ENCODE peak calls at places on chromosomes 1 and 21, in six cellular contexts. One of them, this sample, is unnamed.

GRCh38 chr1:69451196-69451595 is 116.5 kb upstream of the LRRC7 start:
- DNase-seq in RKO: no peak
- DNase-seq in left lobe of liver: no peak
- DNase-seq in NCI-H345: no peak
- DNase-seq in GDM1: no peak
- DNase-seq in Right ventricle myocardium superior: no peak
- DNase-seq in this sample: no peak

GRCh38 chr1:67726224-67726623 is 41.2 kb downstream of the GADD45A start:
- DNase-seq in Right ventricle myocardium superior: no peak
- DNase-seq in RKO: peak
- DNase-seq in NCI-H345: no peak
- DNase-seq in left lobe of liver: no peak
- DNase-seq in GDM1: no peak
- DNase-seq in this sample: no peak

GRCh38 chr1:17553970-17554369 is 14.5 kb downstream of the ARHGEF10L start:
- DNase-seq in RKO: no peak
- DNase-seq in GDM1: no peak
- DNase-seq in Right ventricle myocardium superior: no peak
- DNase-seq in NCI-H345: no peak
- DNase-seq in left lobe of liver: no peak
- DNase-seq in this sample: no peak

GRCh38 chr21:44697811-44698734 is 1.1 kb downstream of the KRTAP10-12 start:
- DNase-seq in NCI-H345: no peak
- DNase-seq in left lobe of liver: no peak
- DNase-seq in Right ventricle myocardium superior: no peak
- DNase-seq in GDM1: no peak
- DNase-seq in RKO: no peak
- DNase-seq in this sample: no peak

GRCh38 chr1:61588736-61589381 is 136.1 kb downstream of the TM2D1 start:
- DNase-seq in GDM1: peak
- DNase-seq in NCI-H345: peak
- DNase-seq in left lobe of liver: peak
- DNase-seq in Right ventricle myocardium superior: peak
- DNase-seq in RKO: peak
- DNase-seq in this sample: peak

GRCh38 chr1:56070601-56071000 is 508.8 kb downstream of the PLPP3 start:
- DNase-seq in left lobe of liver: no peak
- DNase-seq in Right ventricle myocardium superior: no peak
- DNase-seq in RKO: no peak
- DNase-seq in GDM1: no peak
- DNase-seq in NCI-H345: no peak
- DNase-seq in this sample: no peak

GRCh38 chr1:39926343-39926769 is 24.6 kb upstream of the MYCL start:
- DNase-seq in left lobe of liver: peak
- DNase-seq in NCI-H345: no peak
- DNase-seq in GDM1: peak
- DNase-seq in Right ventricle myocardium superior: no peak
- DNase-seq in RKO: no peak
- DNase-seq in this sample: no peak

GRCh38 chr21:37153935-37154350 is 80.9 kb downstream of the TTC3 start:
- DNase-seq in GDM1: no peak
- DNase-seq in Right ventricle myocardium superior: no peak
- DNase-seq in RKO: no peak
- DNase-seq in left lobe of liver: peak
- DNase-seq in NCI-H345: no peak
- DNase-seq in this sample: no peak

GRCh38 chr1:84724128-84724860 is 34.0 kb upstream of the SSX2IP start:
- DNase-seq in NCI-H345: no peak
- DNase-seq in GDM1: no peak
- DNase-seq in left lobe of liver: peak
- DNase-seq in RKO: no peak
- DNase-seq in Right ventricle myocardium superior: no peak
- DNase-seq in this sample: peak

GRCh38 chr1:93552751-93553455 is 105.0 kb downstream of the FNBP1L start:
- DNase-seq in GDM1: no peak
- DNase-seq in Right ventricle myocardium superior: peak
- DNase-seq in left lobe of liver: no peak
- DNase-seq in NCI-H345: peak
- DNase-seq in RKO: no peak
- DNase-seq in this sample: peak

GRCh38 chr1:119652587-119652986 is 4.5 kb upstream of the ZNF697 start:
- DNase-seq in NCI-H345: no peak
- DNase-seq in GDM1: no peak
- DNase-seq in RKO: no peak
- DNase-seq in Right ventricle myocardium superior: no peak
- DNase-seq in left lobe of liver: no peak
- DNase-seq in this sample: no peak

GRCh38 chr1:85378526-85378925 is 86.4 kb downstream of the DDAH1 start:
- DNase-seq in GDM1: no peak
- DNase-seq in left lobe of liver: no peak
- DNase-seq in Right ventricle myocardium superior: no peak
- DNase-seq in RKO: no peak
- DNase-seq in NCI-H345: no peak
- DNase-seq in this sample: no peak

GRCh38 chr1:121452484-121452883 is 267.7 kb downstream of the SRGAP2C start:
- DNase-seq in Right ventricle myocardium superior: no peak
- DNase-seq in RKO: no peak
- DNase-seq in left lobe of liver: no peak
- DNase-seq in NCI-H345: no peak
- DNase-seq in GDM1: no peak
- DNase-seq in this sample: no peak

GRCh38 chr1:207327994-207328393 is 6.5 kb downstream of the CD55 start:
- DNase-seq in RKO: no peak
- DNase-seq in left lobe of liver: no peak
- DNase-seq in NCI-H345: no peak
- DNase-seq in Right ventricle myocardium superior: no peak
- DNase-seq in GDM1: peak
- DNase-seq in this sample: peak

GRCh38 chr1:2556277-2557145 is at the start of gene TNFRSF14:
- DNase-seq in Right ventricle myocardium superior: peak
- DNase-seq in RKO: peak
- DNase-seq in NCI-H345: peak
- DNase-seq in GDM1: no peak
- DNase-seq in left lobe of liver: no peak
- DNase-seq in this sample: peak

GRCh38 chr1:116738673-116739370 is 15.4 kb upstream of the CD2 start:
- DNase-seq in Right ventricle myocardium superior: no peak
- DNase-seq in NCI-H345: no peak
- DNase-seq in RKO: no peak
- DNase-seq in left lobe of liver: no peak
- DNase-seq in GDM1: no peak
- DNase-seq in this sample: no peak

GRCh38 chr1:23791434-23792047 is 596 bp downstream of the LYPLA2 start:
- DNase-seq in NCI-H345: no peak
- DNase-seq in left lobe of liver: no peak
- DNase-seq in GDM1: no peak
- DNase-seq in Right ventricle myocardium superior: no peak
- DNase-seq in RKO: peak
- DNase-seq in this sample: peak

GRCh38 chr1:171788696-171789095 is 7.2 kb downstream of the METTL13 start:
- DNase-seq in left lobe of liver: no peak
- DNase-seq in Right ventricle myocardium superior: no peak
- DNase-seq in GDM1: no peak
- DNase-seq in NCI-H345: no peak
- DNase-seq in RKO: no peak
- DNase-seq in this sample: no peak

GRCh38 chr1:8170059-8170835 is 144.1 kb upstream of the ERRFI1 start:
- DNase-seq in left lobe of liver: peak
- DNase-seq in Right ventricle myocardium superior: no peak
- DNase-seq in NCI-H345: no peak
- DNase-seq in GDM1: no peak
- DNase-seq in RKO: no peak
- DNase-seq in this sample: no peak

GRCh38 chr1:248810727-248811513 is 14.8 kb downstream of the SH3BP5L start:
- DNase-seq in Right ventricle myocardium superior: peak
- DNase-seq in RKO: no peak
- DNase-seq in NCI-H345: no peak
- DNase-seq in left lobe of liver: no peak
- DNase-seq in GDM1: no peak
- DNase-seq in this sample: no peak

GRCh38 chr1:203038217-203038741 is 12.0 kb downstream of the PPFIA4 start:
- DNase-seq in NCI-H345: no peak
- DNase-seq in RKO: peak
- DNase-seq in Right ventricle myocardium superior: peak
- DNase-seq in left lobe of liver: no peak
- DNase-seq in GDM1: peak
- DNase-seq in this sample: no peak

GRCh38 chr1:245345191-245345884 is 190.6 kb downstream of the KIF26B start:
- DNase-seq in RKO: no peak
- DNase-seq in NCI-H345: no peak
- DNase-seq in Right ventricle myocardium superior: no peak
- DNase-seq in left lobe of liver: no peak
- DNase-seq in GDM1: no peak
- DNase-seq in this sample: no peak

GRCh38 chr1:207628776-207629175 is 16.2 kb upstream of the CR1L start:
- DNase-seq in left lobe of liver: no peak
- DNase-seq in RKO: no peak
- DNase-seq in NCI-H345: no peak
- DNase-seq in GDM1: no peak
- DNase-seq in Right ventricle myocardium superior: no peak
- DNase-seq in this sample: no peak

GRCh38 chr21:31279986-31280385 is 64.1 kb downstream of the TIAM1 start:
- DNase-seq in left lobe of liver: no peak
- DNase-seq in NCI-H345: no peak
- DNase-seq in RKO: no peak
- DNase-seq in GDM1: no peak
- DNase-seq in Right ventricle myocardium superior: no peak
- DNase-seq in this sample: no peak